ENCODE peak calls at places on chromosomes 2 and 18, in nine cellular contexts. W is HCT116, D is GM23248, A is neural progenitor cell, L is MM.1S, Y is PC-3, G is GM12878, K is GM23338, P is H1. C is an unnamed sample.

GRCh38 chr18:35139517-35139916 is 98.3 kb downstream of the MAPRE2 start:
- DNase-seq in K (peak), L (no peak), W (no peak), G (no peak), Y (no peak), A (no peak), P (no peak), D (no peak), C (no peak)

GRCh38 chr2:105490204-105490603 is 91.4 kb upstream of the FHL2 start:
- DNase-seq in W (no peak), Y (no peak), L (no peak), K (no peak), D (no peak), P (no peak), A (no peak), G (no peak), C (no peak)

GRCh38 chr2:23761638-23762037 is 165.3 kb downstream of the ATAD2B start:
- DNase-seq in G (no peak), A (no peak), W (no peak), K (no peak), Y (no peak), P (no peak), L (no peak), D (no peak), C (no peak)

GRCh38 chr18:74139888-74140287 is 7.7 kb downstream of the FBXO15 start:
- DNase-seq in P (no peak), G (no peak), W (no peak), A (no peak), D (peak), K (no peak), L (no peak), Y (peak), C (peak)

GRCh38 chr2:149333636-149334035 is 3.2 kb downstream of the LYPD6 start:
- DNase-seq in W (no peak), G (no peak), Y (no peak), A (no peak), D (no peak), L (no peak), K (no peak), P (no peak), C (no peak)

GRCh38 chr2:238502956-238503791 is 76.4 kb downstream of the ASB1 start:
- DNase-seq in A (no peak), P (peak), Y (no peak), L (no peak), D (no peak), K (no peak), G (no peak), W (no peak), C (no peak)

GRCh38 chr2:3356799-3357198 is 20.8 kb downstream of the EIPR1 start:
- DNase-seq in Y (no peak), G (no peak), W (no peak), P (no peak), K (peak), D (no peak), A (no peak), L (no peak), C (no peak)

GRCh38 chr2:179354739-179355537 is 90.3 kb upstream of the SESTD1 start:
- DNase-seq in K (no peak), Y (peak), G (no peak), P (no peak), L (no peak), D (peak), A (no peak), W (no peak), C (no peak)

GRCh38 chr2:74585406-74586182 is 31.1 kb downstream of the DOK1 start:
- DNase-seq in A (no peak), P (no peak), W (no peak), Y (no peak), K (no peak), L (peak), D (no peak), G (no peak), C (peak)

GRCh38 chr2:7272180-7272579 is 355.0 kb downstream of the RNF144A start:
- DNase-seq in A (no peak), P (no peak), Y (peak), K (no peak), D (peak), L (no peak), G (no peak), W (no peak), C (peak)

GRCh38 chr2:36389081-36389480 is 33.5 kb downstream of the CRIM1 start:
- DNase-seq in G (no peak), K (peak), A (no peak), Y (peak), W (no peak), L (no peak), D (peak), P (no peak), C (peak)

GRCh38 chr2:189933911-189934399 is 128.6 kb downstream of the MSTN start:
- DNase-seq in P (no peak), A (no peak), K (no peak), Y (peak), L (no peak), D (peak), W (no peak), G (no peak), C (peak)

GRCh38 chr18:3262234-3263171 is 570 bp downstream of the MYL12B start:
- DNase-seq in Y (peak), A (no peak), G (no peak), P (peak), D (peak), L (peak), W (no peak), K (peak), C (peak)

GRCh38 chr2:11373096-11373495 is 28.7 kb upstream of the ROCK2 start:
- DNase-seq in G (no peak), L (peak), W (no peak), D (no peak), A (no peak), K (no peak), P (no peak), Y (peak), C (no peak)

GRCh38 chr2:217943379-217944321 is 59.1 kb downstream of the TNS1 start:
- DNase-seq in P (peak), L (no peak), G (no peak), Y (no peak), K (peak), A (peak), D (peak), W (peak), C (peak)

GRCh38 chr2:237558918-237559645 is 7.3 kb upstream of the PRLH start:
- DNase-seq in K (no peak), Y (peak), G (no peak), P (no peak), A (no peak), W (no peak), L (no peak), D (peak), C (peak)

GRCh38 chr2:176081993-176082884 is 1.5 kb downstream of the EVX2 start:
- DNase-seq in P (peak), Y (no peak), W (no peak), D (no peak), A (peak), L (no peak), K (peak), G (no peak), C (no peak)
- TF ChIP-seq EZH2 in P (peak), Y (no peak), W (no peak), D (peak), A (peak), L (no peak), K (peak), G (no peak), C (peak)

DNA sequence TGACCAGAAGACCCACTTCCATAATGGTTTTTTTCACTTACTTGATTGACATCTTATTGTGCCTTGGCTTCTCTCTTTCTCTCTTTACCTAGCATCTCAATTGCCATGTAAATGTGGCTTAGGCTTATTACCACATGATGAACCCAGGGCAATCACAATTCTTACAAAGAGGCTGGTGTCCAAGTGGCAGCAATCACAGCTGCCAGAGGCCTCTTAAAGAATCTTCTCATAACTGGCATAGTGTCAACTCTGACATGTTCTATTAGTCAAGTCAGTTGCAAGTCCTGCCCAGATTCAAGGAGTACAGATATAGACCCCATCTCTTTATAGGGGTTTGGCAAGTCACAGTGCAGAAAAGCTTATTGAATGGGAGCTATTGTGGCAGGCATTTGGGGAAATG is 1224.8 kb downstream of the SUCLG1 start:
- DNase-seq in A (peak), L (no peak), Y (no peak), P (no peak), K (no peak), D (no peak), W (no peak), G (no peak), C (no peak)
- H3K27ac ChIP-seq in A (no peak), L (no peak), Y (no peak), P (no peak), K (no peak), D (no peak), W (no peak), G (no peak), C (no peak)

GRCh38 chr2:181426687-181427086 is 30.5 kb upstream of the ITGA4 start:
- DNase-seq in Y (no peak), K (no peak), L (no peak), D (no peak), P (no peak), A (peak), G (no peak), W (no peak), C (no peak)

GRCh38 chr2:181420259-181421130 is 36.7 kb upstream of the ITGA4 start:
- DNase-seq in K (no peak), D (no peak), P (no peak), A (no peak), G (no peak), L (no peak), Y (no peak), W (no peak), C (no peak)

GRCh38 chr2:181421464-181421863 is 35.7 kb upstream of the ITGA4 start:
- DNase-seq in L (no peak), W (no peak), D (no peak), P (no peak), Y (no peak), K (no peak), A (no peak), G (no peak), C (no peak)

GRCh38 chr2:181419124-181419855 is 37.9 kb upstream of the ITGA4 start:
- DNase-seq in D (no peak), L (no peak), P (no peak), Y (no peak), G (no peak), K (no peak), A (no peak), W (no peak), C (no peak)

GRCh38 chr2:181421131-181421458 is 36.1 kb upstream of the ITGA4 start:
- DNase-seq in G (no peak), Y (no peak), L (no peak), A (no peak), K (no peak), P (no peak), W (no peak), D (no peak), C (no peak)
- H3K4me2 ChIP-seq in G (peak), Y (no peak), L (peak), A (no peak), K (no peak), P (no peak), W (no peak), D (no peak), C (no peak)

GRCh38 chr2:98730053-98730850 is 680 bp downstream of the MGAT4A start:
- DNase-seq in G (no peak), P (peak), K (peak), A (peak), L (peak), Y (peak), D (peak), W (no peak), C (no peak)
- TF ChIP-seq EZH2 in G (no peak), P (peak), K (peak), A (peak), L (no peak), Y (no peak), D (peak), W (no peak), C (peak)

GRCh38 chr2:144323946-144324345 is 196.0 kb downstream of the ZEB2 start:
- DNase-seq in W (no peak), D (no peak), K (no peak), L (no peak), Y (peak), P (no peak), A (no peak), G (no peak), C (no peak)

GRCh38 chr2:144326845-144327244 is 193.1 kb downstream of the ZEB2 start:
- DNase-seq in L (no peak), A (no peak), G (no peak), K (no peak), P (no peak), W (no peak), D (no peak), Y (peak), C (no peak)

GRCh38 chr2:144324446-144325045 is 195.4 kb downstream of the ZEB2 start:
- DNase-seq in W (no peak), Y (peak), D (no peak), P (no peak), L (no peak), G (no peak), A (no peak), K (no peak), C (peak)

GRCh38 chr2:144322379-144322778 is 197.5 kb downstream of the ZEB2 start:
- DNase-seq in W (no peak), K (no peak), L (no peak), P (no peak), A (no peak), Y (no peak), G (no peak), D (peak), C (peak)

GRCh38 chr2:144325086-144325485 is 194.8 kb downstream of the ZEB2 start:
- DNase-seq in A (no peak), D (no peak), P (no peak), Y (no peak), L (no peak), W (no peak), K (no peak), G (peak), C (no peak)
- H3K27ac ChIP-seq in A (no peak), D (no peak), P (no peak), Y (no peak), L (no peak), W (no peak), K (no peak), G (peak), C (no peak)

DNA sequence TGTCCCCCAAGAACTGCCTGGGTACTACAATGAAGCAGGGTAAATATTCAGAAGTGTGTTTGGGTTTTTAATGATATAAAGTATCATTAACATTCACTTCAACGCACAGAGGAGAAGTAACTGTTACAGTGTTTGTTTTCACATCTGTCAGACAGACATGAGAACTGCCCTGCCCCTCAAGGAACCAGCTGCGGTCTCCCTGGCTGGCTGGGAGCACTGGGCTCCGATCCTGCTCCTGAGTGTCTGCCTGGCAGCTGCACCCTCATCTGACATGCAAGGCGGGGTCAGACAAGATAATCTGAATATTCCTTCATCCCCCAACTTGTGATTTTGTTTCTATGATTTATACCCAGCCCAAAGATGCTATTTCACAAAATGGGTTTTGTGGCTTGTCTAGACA is 75.5 kb downstream of the MBP start:
- DNase-seq in D (peak), G (no peak), K (no peak), A (no peak), P (no peak), W (no peak), L (no peak), Y (no peak), C (peak)
- H3K4me2 ChIP-seq in D (peak), G (no peak), K (no peak), A (peak), P (peak), W (no peak), L (no peak), Y (no peak), C (no peak)

GRCh38 chr2:174330945-174331619 is 3.7 kb upstream of the SP9 start:
- DNase-seq in L (no peak), W (no peak), G (no peak), D (no peak), K (peak), Y (no peak), A (peak), P (no peak), C (no peak)
- TF ChIP-seq EZH2 in L (no peak), W (no peak), G (no peak), D (no peak), K (peak), Y (no peak), A (peak), P (peak), C (no peak)

C was measured in fibroblast of lung.